ENCODE peak calls at places on chromosomes 3 and 15, in eight cellular contexts. M is mammary epithelial cell, T is AG04450, X is fibroblast of lung, W is fibroblast of mammary gland, D is IMR-90, I is thoracic aorta, V is ovary. A is an unnamed sample.

GRCh38 chr3:86793786-86794185 is 197.2 kb downstream of the VGLL3 start:
- DNase-seq in V (no peak), X (peak; percentile 98), M (peak; percentile 86), T (peak; percentile 93), I (no peak), W (peak; percentile 96), D (peak; percentile 97), A (peak; percentile 93)

GRCh38 chr3:114411292-114411691 is 117.5 kb downstream of the TIGIT start:
- DNase-seq in I (no peak), V (no peak), X (peak; percentile 44), W (peak; percentile 43), M (no peak), D (peak; percentile 59), T (no peak), A (peak; percentile 49)

GRCh38 chr15:41241251-41241964 is 10.3 kb downstream of the CHP1 start:
- DNase-seq in D (no peak), M (no peak), V (no peak), W (no peak), T (no peak), X (no peak), I (no peak), A (no peak)

GRCh38 chr3:3772920-3773319 is 26.3 kb upstream of the LRRN1 start:
- DNase-seq in T (no peak), V (no peak), I (no peak), W (no peak), D (no peak), M (no peak), X (no peak), A (no peak)

GRCh38 chr3:67468511-67468910 is 185.9 kb downstream of the SUCLG2 start:
- DNase-seq in X (no peak), D (peak; percentile 32), T (no peak), V (no peak), I (no peak), W (peak; percentile 42), M (no peak), A (no peak)

GRCh38 chr3:36973141-36973540 is 19.8 kb downstream of the EPM2AIP1 start:
- DNase-seq in M (no peak), V (no peak), T (no peak), X (no peak), I (no peak), W (no peak), D (no peak), A (no peak)

GRCh38 chr15:44087578-44088190 is 107.4 kb downstream of the FRMD5 start:
- DNase-seq in T (peak; percentile 65), D (peak; percentile 93), I (no peak), W (peak; percentile 91), V (no peak), M (peak; percentile 83), X (peak; percentile 88), A (peak; percentile 95)

GRCh38 chr3:127074900-127075360 is 92.0 kb downstream of the PLXNA1 start:
- DNase-seq in X (peak; percentile 81), I (no peak), D (peak; percentile 48), T (no peak), M (peak; percentile 94), V (no peak), W (peak; percentile 88), A (peak; percentile 76)

GRCh38 chr3:183548262-183548769 is 7.2 kb downstream of the KLHL6 start:
- DNase-seq in W (peak; percentile 33), D (peak; percentile 72), M (peak; percentile 88), I (no peak), T (peak; percentile 7), V (no peak), X (peak; percentile 6), A (peak; percentile 88)

GRCh38 chr15:90000175-90000923 is 775 bp upstream of the ZNF710 start:
- DNase-seq in M (no peak), I (no peak), V (peak; percentile 66), X (peak; percentile 44), W (peak; percentile 26), D (peak; percentile 15), T (no peak), A (peak; percentile 33)

GRCh38 chr15:45091161-45091560 is 22.8 kb downstream of the DUOX2 start:
- DNase-seq in I (no peak), W (peak; percentile 26), D (peak; percentile 66), M (no peak), X (peak; percentile 19), V (no peak), T (peak; percentile 42), A (peak; percentile 39)

GRCh38 chr3:81472600-81473362 is 288.7 kb downstream of the GBE1 start:
- DNase-seq in M (no peak), I (no peak), X (no peak), T (no peak), V (no peak), D (no peak), W (no peak), A (peak; percentile 49)

GRCh38 chr15:77986891-77987764 is 90.4 kb downstream of the TBC1D2B start:
- DNase-seq in X (no peak), I (no peak), M (no peak), W (no peak), V (peak; percentile 52), D (no peak), T (no peak), A (no peak)

GRCh38 chr3:27628029-27628750 is 93.9 kb downstream of the EOMES start:
- DNase-seq in M (no peak), T (no peak), D (peak; percentile 39), X (peak; percentile 47), I (no peak), V (no peak), W (no peak), A (peak; percentile 30)

GRCh38 chr3:4814302-4814903 is 164.8 kb upstream of the BHLHE40 start:
- DNase-seq in D (no peak), W (peak; percentile 96), X (no peak), M (no peak), T (no peak), I (no peak), V (no peak), A (peak; percentile 78)

GRCh38 chr15:42457445-42458442 is 33.2 kb downstream of the ZNF106 start:
- DNase-seq in V (peak; percentile 76), T (peak; percentile 88), X (peak; percentile 93), M (peak; percentile 48), I (peak; percentile 40), D (peak; percentile 94), W (peak; percentile 95), A (peak; percentile 91)

GRCh38 chr3:138862924-138863775 is 28.4 kb upstream of the PIK3CB start:
- DNase-seq in I (no peak), M (peak; percentile 96), V (no peak), X (peak; percentile 56), T (no peak), D (peak; percentile 76), W (peak; percentile 74), A (peak; percentile 70)

GRCh38 chr15:60418095-60418494 is 20.3 kb upstream of the ANXA2 start:
- DNase-seq in X (no peak), T (no peak), W (no peak), D (no peak), M (no peak), V (no peak), I (no peak), A (no peak)

GRCh38 chr3:134065252-134065651 is 35.5 kb upstream of the SLCO2A1 start:
- DNase-seq in D (no peak), M (no peak), I (no peak), W (no peak), X (no peak), T (no peak), V (no peak), A (no peak)

DNA sequence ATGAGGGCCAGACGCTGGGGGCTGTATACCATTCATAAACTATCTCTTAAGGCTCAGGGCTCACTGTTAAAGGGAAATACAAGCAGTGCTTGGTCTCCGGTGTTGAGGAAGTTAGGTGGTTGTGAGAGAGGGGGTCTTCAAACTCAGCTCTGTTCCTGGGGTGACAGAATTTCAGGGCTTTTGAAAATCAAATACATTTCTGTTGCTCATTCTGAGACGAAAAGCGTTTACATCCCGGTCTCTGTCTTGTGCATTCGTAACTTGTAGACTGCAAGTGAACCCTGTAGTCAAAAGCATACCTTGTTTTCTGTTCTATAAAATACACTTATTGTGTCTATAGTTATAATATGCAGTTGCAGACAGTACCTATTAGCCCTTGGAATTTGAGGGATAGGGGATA is 1.7 kb downstream of the SLCO3A1 start:
- DNase-seq in D (no peak), M (no peak), T (no peak), X (no peak), W (no peak), I (no peak), V (no peak), A (no peak)
- H3K4me3 ChIP-seq in D (no peak overlapping the region), M (peak overlapping the region; percentile 62), T (no peak overlapping the region), X (no peak overlapping the region), W (no peak overlapping the region), I (peak overlapping the region; percentile 94), V (no peak overlapping the region), A (no peak overlapping the region)

GRCh38 chr3:46663611-46664135 is 29.8 kb downstream of the ALS2CL start:
- DNase-seq in D (peak; percentile 46), M (no peak), W (peak; percentile 20), T (no peak), I (no peak), X (peak; percentile 20), V (peak; percentile 31), A (no peak)
- TF ChIP-seq CTCF in D (peak; percentile 6), M (peak; percentile 21), W (no peak), T (no peak), I (no peak), X (no peak), V (no peak), A (no peak)

DNA sequence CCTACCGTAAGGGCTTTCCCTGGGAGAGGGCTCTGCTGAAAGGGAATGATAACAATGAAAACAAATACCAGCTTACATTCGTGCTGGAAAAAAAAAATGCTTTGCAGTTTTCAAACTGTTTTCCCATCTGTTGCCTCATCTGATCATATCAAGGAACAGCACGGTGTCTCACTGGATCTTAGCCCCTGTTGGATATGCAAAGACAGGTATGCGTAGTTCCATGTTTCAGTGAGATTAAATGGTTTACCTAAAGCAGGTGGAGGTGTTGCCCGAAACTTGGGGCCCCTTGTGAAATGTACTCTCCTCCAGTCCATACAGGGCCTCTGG is 77.4 kb upstream of the VGLL4 start:
- DNase-seq in M (no peak), V (no peak), D (no peak), W (no peak), X (peak; percentile 8), I (no peak), T (no peak), A (no peak)
- H3K4me3 ChIP-seq in M (peak overlapping the region; percentile 95), V (peak overlapping the region; percentile 84), D (no peak overlapping the region), W (no peak overlapping the region), X (no peak overlapping the region), I (peak overlapping the region; percentile 94), T (no peak overlapping the region), A (no peak overlapping the region)

GRCh38 chr3:197203714-197204146 is 94.7 kb downstream of the DLG1 start:
- DNase-seq in M (no peak), I (no peak), V (no peak), X (no peak), D (no peak), T (no peak), W (no peak), A (no peak)

GRCh38 chr3:197204729-197205128 is 93.7 kb downstream of the DLG1 start:
- DNase-seq in T (no peak), V (no peak), M (no peak), X (no peak), D (no peak), W (no peak), I (no peak), A (no peak)

GRCh38 chr3:197202694-197203093 is 95.7 kb downstream of the DLG1 start:
- DNase-seq in V (no peak), M (no peak), T (no peak), D (no peak), I (no peak), W (no peak), X (no peak), A (no peak)

GRCh38 chr3:197205265-197205664 is 93.1 kb downstream of the DLG1 start:
- DNase-seq in W (no peak), X (no peak), M (no peak), T (no peak), I (no peak), D (no peak), V (no peak), A (no peak)

GRCh38 chr3:197201840-197202452 is 96.5 kb downstream of the DLG1 start:
- DNase-seq in W (no peak), D (no peak), M (no peak), I (no peak), V (no peak), T (no peak), X (no peak), A (no peak)
- TF ChIP-seq CTCF in W (no peak), D (no peak), M (no peak), I (no peak), V (no peak), T (no peak), X (no peak), A (no peak)

A was measured in cardiac fibroblast.